ENCODE peak calls at places on chromosomes 3 and 15, in eight cellular contexts. X is breast epithelium, Z is ovary, G is cardiac muscle cell, U is sigmoid colon, I is tibial nerve, M is psoas muscle, B is BE2C. E is an unnamed sample. For H3K27me3 and H3K36me3, the result is how much of the 10 kb centered on the place peaks cover.

GRCh38 chr3:134486577-134487041 is 752 bp downstream of the CEP63 start:
- DNase-seq in B (no peak), G (peak), U (no peak), I (no peak), X (no peak), Z (no peak), M (no peak), E (no peak)

GRCh38 chr3:147493666-147494065 is 84.5 kb downstream of the ZIC1 start:
- DNase-seq in X (no peak), G (no peak), U (no peak), I (no peak), B (no peak), M (no peak), Z (no peak), E (no peak)

GRCh38 chr3:2511356-2511755 is 412.7 kb downstream of the CNTN4 start:
- DNase-seq in M (no peak), G (no peak), X (no peak), B (peak), U (no peak), Z (no peak), I (no peak), E (no peak)

GRCh38 chr3:36992806-36993325 is at the start of gene EPM2AIP1:
- DNase-seq in Z (no peak), B (peak), U (peak), X (no peak), G (no peak), M (peak), I (no peak), E (peak)

GRCh38 chr15:58738051-58738707 is 11.3 kb downstream of the ADAM10 start:
- DNase-seq in Z (no peak), M (no peak), X (no peak), G (peak), B (no peak), I (no peak), U (no peak), E (no peak)

GRCh38 chr15:74656935-74657535 is 38.8 kb downstream of the EDC3 start:
- DNase-seq in M (no peak), G (no peak), B (no peak), X (no peak), U (no peak), I (no peak), Z (no peak), E (no peak)

GRCh38 chr3:195881276-195881988 is 26.9 kb downstream of the TNK2 start:
- DNase-seq in I (no peak), U (peak), G (no peak), X (no peak), B (no peak), M (no peak), Z (no peak), E (no peak)

GRCh38 chr3:147113293-147114045 is 292.9 kb downstream of the ZIC4 start:
- DNase-seq in G (peak), X (no peak), M (no peak), U (no peak), Z (no peak), I (no peak), B (no peak), E (no peak)

GRCh38 chr3:141644931-141645330 is 93.2 kb upstream of the RNF7 start:
- DNase-seq in I (peak), Z (peak), M (peak), X (peak), G (peak), B (peak), U (peak), E (peak)

GRCh38 chr3:4588410-4588809 is 95.3 kb downstream of the ITPR1 start:
- DNase-seq in Z (no peak), I (no peak), B (no peak), M (peak), X (no peak), U (peak), G (peak), E (no peak)

GRCh38 chr3:185081516-185081915 is 71.3 kb downstream of the C3orf70 start:
- DNase-seq in B (no peak), U (no peak), I (no peak), G (no peak), Z (no peak), X (no peak), M (no peak), E (no peak)

GRCh38 chr3:150094150-150094932 is 123.6 kb upstream of the PFN2 start:
- DNase-seq in U (no peak), X (no peak), G (no peak), M (peak), B (no peak), I (no peak), Z (no peak), E (no peak)

GRCh38 chr15:80570553-80570952 is 124.6 kb upstream of the ABHD17C start:
- DNase-seq in I (no peak), U (peak), X (no peak), M (no peak), Z (no peak), G (peak), B (no peak), E (no peak)

GRCh38 chr3:101996832-101997231 is 147.5 kb downstream of the NFKBIZ start:
- DNase-seq in M (no peak), I (no peak), G (no peak), B (no peak), Z (no peak), X (no peak), U (no peak), E (no peak)

GRCh38 chr15:99682455-99682854 is 50.8 kb downstream of the LYSMD4 start:
- DNase-seq in B (no peak), G (peak), U (no peak), Z (no peak), M (no peak), X (no peak), I (no peak), E (no peak)

GRCh38 chr15:90213818-90214204 is 12.7 kb downstream of the SEMA4B start:
- DNase-seq in X (no peak), I (no peak), G (no peak), Z (no peak), M (no peak), U (no peak), B (no peak), E (no peak)

GRCh38 chr15:78208887-78209645 is 25.3 kb downstream of the ACSBG1 start:
- DNase-seq in Z (no peak), B (no peak), I (no peak), U (no peak), G (no peak), M (no peak), X (peak), E (peak)

GRCh38 chr3:49158108-49158709 is 7.9 kb downstream of the CCDC71 start:
- DNase-seq in G (peak), I (peak), U (no peak), Z (no peak), B (peak), M (no peak), X (no peak), E (peak)

GRCh38 chr3:11246663-11246970 is 25.6 kb upstream of the ATG7 start:
- DNase-seq in X (no peak), B (no peak), M (no peak), Z (no peak), I (no peak), G (no peak), U (no peak), E (no peak)

GRCh38 chr3:110664148-110664547 is 407.5 kb upstream of the NECTIN3 start:
- DNase-seq in I (no peak), X (no peak), G (peak), Z (no peak), U (no peak), M (no peak), B (no peak), E (no peak)

GRCh38 chr15:56325186-56325585 is 40.0 kb upstream of the TEX9 start:
- DNase-seq in G (peak), X (no peak), Z (no peak), I (no peak), M (no peak), B (no peak), U (no peak), E (no peak)

GRCh38 chr3:30708472-30708871 is 102.1 kb downstream of the TGFBR2 start:
- DNase-seq in U (no peak), G (no peak), Z (no peak), M (no peak), X (no peak), I (no peak), B (no peak), E (no peak)

GRCh38 chr15:35293353-35294130 is 208.4 kb upstream of the NANOGP8 start:
- DNase-seq in U (no peak), M (no peak), I (no peak), G (peak), X (no peak), B (no peak), Z (no peak), E (peak)

GRCh38 chr3:176351408-176351807 is 845.9 kb downstream of the TBL1XR1 start:
- DNase-seq in Z (no peak), I (no peak), B (no peak), M (no peak), U (no peak), X (no peak), G (peak), E (no peak)

GRCh38 chr3:183265713-183266417 is 12.8 kb downstream of the B3GNT5 start:
- DNase-seq in I (no peak), X (no peak), U (no peak), Z (no peak), M (no peak), B (no peak), G (peak), E (no peak)

GRCh38 chr3:18246336-18247060 is 178.6 kb downstream of the SATB1 start:
- DNase-seq in G (no peak), I (no peak), B (no peak), M (no peak), Z (no peak), X (no peak), U (no peak), E (no peak)

GRCh38 chr3:78163379-78163778 is 1123.5 kb downstream of the ROBO2 start:
- DNase-seq in Z (no peak), U (no peak), I (no peak), B (no peak), M (no peak), G (no peak), X (no peak), E (peak)

GRCh38 chr3:150216041-150216811 is 191.9 kb upstream of the TSC22D2 start:
- DNase-seq in B (no peak), X (no peak), U (no peak), I (peak), M (peak), G (peak), Z (peak), E (no peak)

GRCh38 chr3:187878776-187879524 is 133.7 kb upstream of the BCL6 start:
- DNase-seq in G (peak), U (no peak), X (no peak), I (no peak), Z (no peak), M (no peak), B (no peak), E (no peak)

GRCh38 chr3:188491276-188491687 is 337.3 kb downstream of the LPP start:
- DNase-seq in U (no peak), I (no peak), X (no peak), B (no peak), G (no peak), M (no peak), Z (no peak), E (no peak)

GRCh38 chr3:184361932-184362667 is 590 bp downstream of the POLR2H start:
- DNase-seq in B (no peak), U (peak), X (peak), I (peak), M (peak), G (peak), Z (no peak), E (no peak)

GRCh38 chr15:62647195-62647865 is 395.2 kb upstream of the TPM1 start:
- DNase-seq in U (no peak), B (peak), I (peak), X (peak), G (peak), Z (no peak), M (peak), E (no peak)

GRCh38 chr3:52636673-52637072 is 49.0 kb downstream of the PBRM1 start:
- DNase-seq in M (no peak), G (peak), X (no peak), B (peak), I (no peak), Z (no peak), U (no peak), E (no peak)

GRCh38 chr3:146300756-146301155 is 49.9 kb upstream of the PLSCR4 start:
- DNase-seq in I (no peak), Z (no peak), M (no peak), G (no peak), U (no peak), X (no peak), B (no peak), E (no peak)

GRCh38 chr15:85118581-85118980 is 136.9 kb downstream of the PDE8A start:
- DNase-seq in M (no peak), X (no peak), Z (no peak), B (no peak), U (no peak), I (no peak), G (no peak), E (no peak)

GRCh38 chr15:89360294-89360971 is 25.8 kb upstream of the POLG start:
- DNase-seq in X (no peak), Z (no peak), B (peak), M (no peak), G (no peak), U (no peak), I (no peak), E (peak)

GRCh38 chr15:84112025-84112424 is 123.5 kb upstream of the GOLGA6L4 start:
- DNase-seq in I (no peak), G (peak), Z (no peak), U (no peak), M (no peak), B (no peak), X (no peak), E (no peak)

DNA sequence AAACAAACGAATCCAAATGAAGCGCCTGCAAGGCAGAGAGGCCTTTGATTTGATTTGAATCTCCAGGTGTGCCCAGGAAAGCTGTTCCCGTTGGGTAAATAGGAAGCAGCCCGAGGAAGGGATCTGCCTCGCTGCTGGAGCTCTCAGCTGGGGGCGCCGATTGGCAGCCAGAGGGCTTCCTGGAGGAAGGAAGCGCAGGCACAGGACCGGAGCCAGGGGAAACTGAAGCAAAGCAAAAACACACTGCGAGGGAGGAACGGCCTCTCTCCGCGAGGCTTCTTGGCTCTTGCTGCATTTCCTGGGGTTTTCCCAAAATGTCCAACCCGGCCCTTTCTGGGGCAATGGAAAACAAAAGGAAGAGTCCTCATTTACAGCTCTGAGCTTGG is 80.3 kb downstream of the TMEM266 start:
- DNase-seq in Z (no peak), B (no peak), X (no peak), M (no peak), U (no peak), I (no peak), G (peak), E (peak)
- H3K4me3 ChIP-seq in Z (no peak), B (no peak), X (no peak), M (no peak), U (no peak), I (no peak), G (no peak), E (peak)

DNA sequence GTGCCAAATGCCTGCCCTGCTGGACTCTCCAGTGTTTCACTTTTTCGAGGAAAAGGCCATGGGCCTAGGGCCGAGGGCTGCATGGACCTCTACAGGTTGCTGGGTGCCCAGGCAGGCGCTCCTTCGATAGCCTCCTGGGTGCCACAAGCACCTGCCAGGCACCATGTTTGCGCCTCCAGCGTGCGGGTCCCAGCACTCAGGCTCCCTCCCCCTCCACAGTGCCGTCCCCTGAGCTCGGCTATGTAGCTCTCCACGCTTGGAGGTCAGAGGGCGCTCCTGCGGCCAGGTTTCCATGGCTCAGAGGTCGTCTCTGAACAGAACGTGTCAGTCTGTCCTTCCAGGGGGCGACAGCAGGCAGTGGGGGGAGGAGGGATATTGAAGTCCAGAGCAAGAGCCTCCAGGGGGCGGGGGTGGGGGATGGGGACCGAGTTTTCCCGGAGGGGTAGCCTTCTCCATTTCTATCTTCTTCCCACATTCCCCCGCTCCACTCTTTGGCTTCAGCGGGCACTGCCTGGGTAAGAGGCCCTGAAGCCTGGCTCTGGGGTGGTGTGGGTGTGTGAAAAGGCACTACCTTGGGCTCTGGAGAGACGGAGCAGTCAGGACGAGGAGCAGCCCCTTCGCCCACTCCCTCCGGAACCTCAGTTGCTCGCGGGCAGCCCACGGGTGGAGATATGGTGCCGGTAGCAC is 3.6 kb downstream of the ONECUT1 start:
- DNase-seq in Z (no peak), B (no peak), X (no peak), U (no peak), I (no peak), G (no peak), M (no peak), E (peak)
- H3K27me3 ChIP-seq in Z (under half), B (half or more), X (half or more), U (half or more), I (half or more), G (half or more), M (half or more), E (half or more)

DNA sequence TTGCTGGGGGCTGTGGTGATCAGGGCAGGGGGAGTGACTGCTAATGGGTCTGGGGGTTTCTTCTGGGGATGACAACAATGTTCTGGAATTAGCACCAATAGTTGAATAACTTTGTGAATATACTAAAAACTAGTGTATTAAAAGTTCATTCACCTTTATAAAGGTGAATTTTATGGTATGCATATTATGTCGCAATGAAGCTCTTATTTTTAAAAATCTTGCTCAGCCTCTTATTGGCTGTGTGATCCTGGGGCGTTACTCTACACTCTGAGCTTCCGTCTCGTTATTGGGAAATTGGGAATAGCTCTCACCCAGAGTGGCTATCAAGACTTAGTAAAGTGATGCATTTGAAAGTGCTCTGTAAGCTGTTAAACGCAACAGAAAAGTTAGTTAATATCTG is 105.3 kb downstream of the SEC22A start:
- DNase-seq in Z (no peak), U (no peak), G (no peak), M (no peak), B (no peak), I (no peak), X (no peak), E (no peak)
- H3K36me3 ChIP-seq in Z (under half), U (under half), G (under half), M (under half), B (under half), I (under half), X (under half), E (under half)

GRCh38 chr3:156678216-156678615 is 3.8 kb downstream of the TIPARP start:
- DNase-seq in B (no peak), U (no peak), I (no peak), Z (no peak), M (no peak), G (no peak), X (no peak), E (no peak)

GRCh38 chr3:156682963-156683362 is 8.6 kb downstream of the TIPARP start:
- DNase-seq in G (no peak), X (no peak), I (no peak), B (no peak), M (no peak), Z (no peak), U (no peak), E (no peak)

GRCh38 chr3:156682491-156682890 is 8.1 kb downstream of the TIPARP start:
- DNase-seq in I (no peak), G (no peak), U (no peak), B (no peak), Z (no peak), M (no peak), X (no peak), E (no peak)

GRCh38 chr3:156680243-156680930 is 6.0 kb downstream of the TIPARP start:
- DNase-seq in I (no peak), G (no peak), Z (no peak), M (no peak), B (no peak), U (no peak), X (no peak), E (no peak)

GRCh38 chr3:156681003-156681402 is 6.6 kb downstream of the TIPARP start:
- DNase-seq in U (peak), B (peak), I (no peak), Z (no peak), M (no peak), G (peak), X (peak), E (peak)
- H3K4me3 ChIP-seq in U (no peak), B (no peak), I (no peak), Z (no peak), M (peak), G (peak), X (no peak), E (no peak)

DNA sequence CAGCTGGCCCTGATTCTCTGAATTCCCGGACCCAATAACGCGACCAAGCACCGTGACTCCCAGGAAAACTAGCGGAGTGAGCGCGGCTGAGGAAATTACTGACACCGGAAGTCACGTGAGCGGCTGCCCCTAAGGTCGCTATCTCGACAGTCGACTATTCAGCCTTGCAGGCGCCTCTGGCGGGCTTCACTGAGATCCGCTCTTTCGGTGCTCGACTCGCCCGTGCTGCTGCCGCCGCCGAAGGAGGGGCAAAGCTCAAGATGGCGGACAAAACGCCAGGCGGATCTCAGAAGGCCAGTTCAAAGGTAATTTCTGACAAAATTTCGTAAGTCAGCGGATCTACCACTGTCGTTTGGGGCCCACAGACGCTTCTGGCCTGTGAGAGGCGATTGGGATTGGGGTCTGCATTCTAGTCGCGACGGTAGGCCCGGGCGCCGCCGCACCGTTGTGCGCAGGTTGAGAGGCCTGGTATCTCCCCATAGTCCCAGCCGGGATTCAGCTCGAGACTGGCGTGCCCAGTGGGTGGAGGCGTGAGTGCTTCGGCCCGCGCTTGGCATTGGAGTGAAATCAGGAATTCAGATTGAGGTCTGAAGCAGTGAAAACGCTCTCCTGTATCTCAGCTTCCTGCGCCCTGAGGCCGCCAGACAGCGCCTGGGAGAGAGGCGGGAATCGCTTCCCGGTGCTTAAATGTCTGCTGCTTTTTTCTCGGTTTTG is at the start of gene U2SURP:
- DNase-seq in X (peak), Z (peak), G (peak), U (peak), B (peak), I (peak), M (peak), E (peak)
- H3K27me3 ChIP-seq in X (under half), Z (under half), G (under half), U (under half), B (under half), I (under half), M (under half), E (under half)

GRCh38 chr3:58350627-58351013 is 17.9 kb downstream of the PXK start:
- DNase-seq in U (no peak), Z (no peak), M (no peak), I (no peak), X (no peak), G (peak), B (no peak), E (no peak)
- H3K36me3 ChIP-seq in U (under half), Z (under half), M (under half), I (under half), X (under half), G (under half), B (under half), E (under half)

GRCh38 chr3:13878711-13879101 is 1.2 kb downstream of the WNT7A start:
- DNase-seq in Z (no peak), I (no peak), X (no peak), M (no peak), G (no peak), B (no peak), U (no peak), E (peak)
- H3K4me3 ChIP-seq in Z (no peak), I (no peak), X (peak), M (peak), G (peak), B (no peak), U (no peak), E (peak)

E was measured in H7.